ENCODE peak calls at places on chromosomes 1 and 21, in ten cellular contexts. E, G, W, P, B, S, T, V, H and Y are unnamed samples.

GRCh38 chr1:151399890-151400235 is 490 bp downstream of the PSMB4 start:
- DNase-seq in G (no peak), V (no peak), H (peak), T (no peak), P (no peak), B (no peak), E (no peak), W (peak), S (peak), Y (peak)

GRCh38 chr1:183331095-183331742 is 87.0 kb downstream of the NMNAT2 start:
- DNase-seq in H (no peak), V (no peak), W (no peak), P (no peak), E (no peak), T (peak), S (no peak), G (peak), B (no peak), Y (peak)

GRCh38 chr1:23200885-23201284 is 16.4 kb downstream of the HTR1D start:
- DNase-seq in V (no peak), P (no peak), B (no peak), S (no peak), W (no peak), G (no peak), T (no peak), H (no peak), E (no peak), Y (no peak)

GRCh38 chr1:66929289-66929688 is 4.5 kb downstream of the MIER1 start:
- DNase-seq in V (peak), G (no peak), E (no peak), B (no peak), W (peak), H (no peak), P (no peak), T (no peak), S (no peak), Y (no peak)

GRCh38 chr1:223774133-223774811 is 61.9 kb downstream of the CAPN2 start:
- DNase-seq in E (no peak), S (no peak), P (no peak), V (peak), T (no peak), W (no peak), G (no peak), B (no peak), H (no peak), Y (no peak)

GRCh38 chr1:54253480-54253879 is 53.5 kb downstream of the MRPL37 start:
- DNase-seq in T (no peak), S (no peak), B (no peak), E (no peak), W (peak), H (peak), P (peak), V (peak), G (no peak), Y (no peak)

GRCh38 chr21:27476696-27477095 is 509.8 kb upstream of the ADAMTS5 start:
- DNase-seq in E (no peak), P (no peak), H (peak), T (no peak), G (peak), B (no peak), W (no peak), S (no peak), V (no peak), Y (no peak)

GRCh38 chr1:21292991-21293536 is 2.8 kb upstream of the ECE1 start:
- DNase-seq in E (peak), S (peak), G (no peak), P (no peak), T (no peak), B (no peak), W (no peak), V (no peak), H (no peak), Y (no peak)

GRCh38 chr1:39727932-39728317 is 10.8 kb upstream of the PPIE start:
- DNase-seq in E (no peak), B (no peak), T (no peak), G (no peak), P (no peak), H (no peak), S (no peak), W (no peak), V (no peak), Y (no peak)

GRCh38 chr1:150563340-150564038 is 14.3 kb downstream of the ADAMTSL4 start:
- DNase-seq in E (peak), V (no peak), B (peak), G (no peak), S (peak), T (peak), P (no peak), H (no peak), W (peak), Y (no peak)